ENCODE peak calls at places on chromosomes 2 and 18, in ten cellular contexts. One of them, this sample, is unnamed.
A peak's percentile ranks its signal among the peaks of the same experiment; 100 is the strongest.

GRCh38 chr2:125169022-125169763 is 1144.1 kb downstream of the CNTNAP5 start:
- DNase-seq in T-helper 2 cell: no peak
- DNase-seq in occipital lobe: no peak
- DNase-seq in EL: no peak
- DNase-seq in left cardiac atrium: no peak
- DNase-seq in brain microvascular endothelial cell: no peak
- DNase-seq in HCT116: no peak
- DNase-seq in tibial artery: no peak
- DNase-seq in astrocyte of the spinal cord: peak; percentile 40
- DNase-seq in CD8-positive, alpha-beta memory T cell: no peak
- DNase-seq in this sample: no peak

GRCh38 chr2:29597048-29597447 is 324.3 kb downstream of the ALK start:
- DNase-seq in T-helper 2 cell: no peak
- DNase-seq in occipital lobe: no peak
- DNase-seq in EL: no peak
- DNase-seq in left cardiac atrium: no peak
- DNase-seq in brain microvascular endothelial cell: no peak
- DNase-seq in HCT116: no peak
- DNase-seq in tibial artery: no peak
- DNase-seq in astrocyte of the spinal cord: no peak
- DNase-seq in CD8-positive, alpha-beta memory T cell: no peak
- DNase-seq in this sample: no peak

GRCh38 chr2:179592167-179592936 is 269.1 kb downstream of the ZNF385B start:
- DNase-seq in T-helper 2 cell: no peak
- DNase-seq in occipital lobe: no peak
- DNase-seq in EL: peak; percentile 72
- DNase-seq in left cardiac atrium: no peak
- DNase-seq in brain microvascular endothelial cell: peak; percentile 22
- DNase-seq in HCT116: no peak
- DNase-seq in tibial artery: no peak
- DNase-seq in astrocyte of the spinal cord: peak; percentile 82
- DNase-seq in CD8-positive, alpha-beta memory T cell: no peak
- DNase-seq in this sample: no peak

GRCh38 chr2:197247083-197247482 is 63.5 kb downstream of the ANKRD44 start:
- DNase-seq in T-helper 2 cell: no peak
- DNase-seq in occipital lobe: no peak
- DNase-seq in EL: no peak
- DNase-seq in left cardiac atrium: no peak
- DNase-seq in brain microvascular endothelial cell: no peak
- DNase-seq in HCT116: no peak
- DNase-seq in tibial artery: no peak
- DNase-seq in astrocyte of the spinal cord: no peak
- DNase-seq in CD8-positive, alpha-beta memory T cell: no peak
- DNase-seq in this sample: no peak

GRCh38 chr18:60981651-60982050 is 351.6 kb upstream of the CDH20 start:
- DNase-seq in T-helper 2 cell: no peak
- DNase-seq in occipital lobe: no peak
- DNase-seq in EL: no peak
- DNase-seq in left cardiac atrium: no peak
- DNase-seq in brain microvascular endothelial cell: no peak
- DNase-seq in HCT116: no peak
- DNase-seq in tibial artery: no peak
- DNase-seq in astrocyte of the spinal cord: peak; percentile 41
- DNase-seq in CD8-positive, alpha-beta memory T cell: no peak
- DNase-seq in this sample: no peak

GRCh38 chr18:23357992-23358594 is 95.0 kb upstream of the RIOK3 start:
- DNase-seq in T-helper 2 cell: no peak
- DNase-seq in occipital lobe: no peak
- DNase-seq in EL: no peak
- DNase-seq in left cardiac atrium: peak; percentile 79
- DNase-seq in brain microvascular endothelial cell: no peak
- DNase-seq in HCT116: no peak
- DNase-seq in tibial artery: peak; percentile 83
- DNase-seq in astrocyte of the spinal cord: peak; percentile 26
- DNase-seq in CD8-positive, alpha-beta memory T cell: no peak
- DNase-seq in this sample: no peak

GRCh38 chr2:74759991-74760390 is 73.9 kb upstream of the HK2 start:
- DNase-seq in T-helper 2 cell: no peak
- DNase-seq in occipital lobe: no peak
- DNase-seq in EL: no peak
- DNase-seq in left cardiac atrium: no peak
- DNase-seq in brain microvascular endothelial cell: no peak
- DNase-seq in HCT116: no peak
- DNase-seq in tibial artery: no peak
- DNase-seq in astrocyte of the spinal cord: no peak
- DNase-seq in CD8-positive, alpha-beta memory T cell: no peak
- DNase-seq in this sample: no peak

GRCh38 chr2:191836471-191836852 is 10.4 kb downstream of the CAVIN2 start:
- DNase-seq in T-helper 2 cell: no peak
- DNase-seq in occipital lobe: no peak
- DNase-seq in EL: no peak
- DNase-seq in left cardiac atrium: peak; percentile 30
- DNase-seq in brain microvascular endothelial cell: no peak
- DNase-seq in HCT116: no peak
- DNase-seq in tibial artery: no peak
- DNase-seq in astrocyte of the spinal cord: no peak
- DNase-seq in CD8-positive, alpha-beta memory T cell: no peak
- DNase-seq in this sample: no peak

GRCh38 chr2:101699191-101699938 is 1.9 kb downstream of the MAP4K4 start:
- DNase-seq in T-helper 2 cell: no peak
- DNase-seq in occipital lobe: no peak
- DNase-seq in EL: peak; percentile 36
- DNase-seq in left cardiac atrium: no peak
- DNase-seq in brain microvascular endothelial cell: no peak
- DNase-seq in HCT116: no peak
- DNase-seq in tibial artery: no peak
- DNase-seq in astrocyte of the spinal cord: peak; percentile 44
- DNase-seq in CD8-positive, alpha-beta memory T cell: no peak
- DNase-seq in this sample: no peak

GRCh38 chr2:240348522-240348921 is 86.9 kb upstream of the GPC1 start:
- DNase-seq in T-helper 2 cell: no peak
- DNase-seq in occipital lobe: no peak
- DNase-seq in EL: no peak
- DNase-seq in left cardiac atrium: peak; percentile 7
- DNase-seq in brain microvascular endothelial cell: no peak
- DNase-seq in HCT116: no peak
- DNase-seq in tibial artery: peak; percentile 44
- DNase-seq in astrocyte of the spinal cord: no peak
- DNase-seq in CD8-positive, alpha-beta memory T cell: no peak
- DNase-seq in this sample: no peak

GRCh38 chr2:171394164-171394725 is 39.5 kb downstream of the METTL8 start:
- DNase-seq in T-helper 2 cell: no peak
- DNase-seq in occipital lobe: no peak
- DNase-seq in EL: no peak
- DNase-seq in left cardiac atrium: no peak
- DNase-seq in brain microvascular endothelial cell: no peak
- DNase-seq in HCT116: no peak
- DNase-seq in tibial artery: no peak
- DNase-seq in astrocyte of the spinal cord: no peak
- DNase-seq in CD8-positive, alpha-beta memory T cell: no peak
- DNase-seq in this sample: no peak

GRCh38 chr18:43507842-43508481 is 230.7 kb upstream of the SYT4 start:
- DNase-seq in T-helper 2 cell: no peak
- DNase-seq in occipital lobe: no peak
- DNase-seq in EL: no peak
- DNase-seq in left cardiac atrium: no peak
- DNase-seq in brain microvascular endothelial cell: no peak
- DNase-seq in HCT116: no peak
- DNase-seq in tibial artery: no peak
- DNase-seq in astrocyte of the spinal cord: no peak
- DNase-seq in CD8-positive, alpha-beta memory T cell: no peak
- DNase-seq in this sample: no peak

GRCh38 chr2:124153713-124154112 is 128.6 kb downstream of the CNTNAP5 start:
- DNase-seq in T-helper 2 cell: no peak
- DNase-seq in occipital lobe: no peak
- DNase-seq in EL: no peak
- DNase-seq in left cardiac atrium: no peak
- DNase-seq in brain microvascular endothelial cell: no peak
- DNase-seq in HCT116: no peak
- DNase-seq in tibial artery: no peak
- DNase-seq in astrocyte of the spinal cord: no peak
- DNase-seq in CD8-positive, alpha-beta memory T cell: no peak
- DNase-seq in this sample: no peak

GRCh38 chr2:158781562-158781961 is 13.6 kb upstream of the DAPL1 start:
- DNase-seq in T-helper 2 cell: no peak
- DNase-seq in occipital lobe: no peak
- DNase-seq in EL: peak; percentile 52
- DNase-seq in left cardiac atrium: no peak
- DNase-seq in brain microvascular endothelial cell: peak; percentile 41
- DNase-seq in HCT116: no peak
- DNase-seq in tibial artery: no peak
- DNase-seq in astrocyte of the spinal cord: peak; percentile 73
- DNase-seq in CD8-positive, alpha-beta memory T cell: no peak
- DNase-seq in this sample: no peak

GRCh38 chr18:67281746-67282145 is 234.8 kb downstream of the DSEL start:
- DNase-seq in T-helper 2 cell: no peak
- DNase-seq in occipital lobe: no peak
- DNase-seq in EL: no peak
- DNase-seq in left cardiac atrium: no peak
- DNase-seq in brain microvascular endothelial cell: no peak
- DNase-seq in HCT116: no peak
- DNase-seq in tibial artery: no peak
- DNase-seq in astrocyte of the spinal cord: no peak
- DNase-seq in CD8-positive, alpha-beta memory T cell: no peak
- DNase-seq in this sample: no peak

GRCh38 chr2:174245065-174245464 is 3.3 kb downstream of the OLA1 start:
- DNase-seq in T-helper 2 cell: no peak
- DNase-seq in occipital lobe: no peak
- DNase-seq in EL: no peak
- DNase-seq in left cardiac atrium: no peak
- DNase-seq in brain microvascular endothelial cell: no peak
- DNase-seq in HCT116: no peak
- DNase-seq in tibial artery: no peak
- DNase-seq in astrocyte of the spinal cord: no peak
- DNase-seq in CD8-positive, alpha-beta memory T cell: no peak
- DNase-seq in this sample: no peak

GRCh38 chr18:74806700-74807416 is 209.2 kb downstream of the ZNF407 start:
- DNase-seq in T-helper 2 cell: no peak
- DNase-seq in occipital lobe: no peak
- DNase-seq in EL: peak; percentile 88
- DNase-seq in left cardiac atrium: no peak
- DNase-seq in brain microvascular endothelial cell: peak; percentile 72
- DNase-seq in HCT116: peak; percentile 77
- DNase-seq in tibial artery: no peak
- DNase-seq in astrocyte of the spinal cord: peak; percentile 90
- DNase-seq in CD8-positive, alpha-beta memory T cell: no peak
- DNase-seq in this sample: no peak

This sample was measured in CD4-positive, alpha-beta T cell.